ENCODE peak calls at places on chromosome X, in ten cellular contexts. R, T, Z, O, F, K, U, J, D and E are unnamed samples.

GRCh38 chrX:44975666-44976263 is 102.8 kb downstream of the KDM6A start:
- DNase-seq in O (peak), J (no peak), Z (peak), D (no peak), F (peak), T (no peak), U (no peak), R (no peak), K (no peak), E (no peak)

GRCh38 chrX:49186125-49187027 is at the start of gene PRICKLE3:
- DNase-seq in R (no peak), T (no peak), O (peak), U (peak), Z (peak), F (peak), D (peak), K (peak), J (no peak), E (peak)

GRCh38 chrX:65750674-65751469 is 83.4 kb downstream of the MSN start:
- DNase-seq in F (no peak), R (no peak), D (no peak), T (no peak), U (no peak), J (no peak), O (no peak), K (no peak), Z (no peak), E (no peak)

GRCh38 chrX:132022115-132022862 is 813 bp upstream of the STK26 start:
- DNase-seq in Z (peak), D (no peak), T (no peak), F (peak), O (peak), K (no peak), U (peak), R (no peak), J (no peak), E (peak)

GRCh38 chrX:93985621-93986020 is 311.6 kb downstream of the FAM133A start:
- DNase-seq in U (no peak), K (no peak), T (no peak), J (no peak), F (peak), D (no peak), Z (no peak), R (no peak), O (peak), E (no peak)

GRCh38 chrX:41781500-41781899 is 57.5 kb downstream of the GPR82 start:
- DNase-seq in Z (peak), O (peak), R (no peak), F (peak), T (no peak), K (peak), J (no peak), U (peak), D (no peak), E (peak)

GRCh38 chrX:17580529-17581155 is 156.7 kb upstream of the SCML1 start:
- DNase-seq in D (peak), T (no peak), O (no peak), R (no peak), K (no peak), J (no peak), U (no peak), Z (no peak), F (no peak), E (no peak)

GRCh38 chrX:31423575-31424284 is 351.9 kb upstream of the FTHL17 start:
- DNase-seq in U (peak), F (peak), Z (peak), D (no peak), T (no peak), J (no peak), O (peak), K (peak), R (no peak), E (no peak)

GRCh38 chrX:16444353-16444752 is 205.6 kb upstream of the S100G start:
- DNase-seq in T (no peak), O (peak), D (no peak), J (peak), Z (no peak), F (peak), U (no peak), K (no peak), R (no peak), E (no peak)

GRCh38 chrX:49242545-49243066 is 7.3 kb downstream of the CCDC22 start:
- DNase-seq in K (no peak), F (peak), O (peak), Z (no peak), J (no peak), T (no peak), U (no peak), R (no peak), D (peak), E (no peak)

GRCh38 chrX:135974279-135974856 is 580 bp upstream of the MMGT1 start:
- DNase-seq in D (peak), U (peak), Z (peak), R (peak), O (peak), J (peak), T (no peak), F (peak), K (no peak), E (peak)

GRCh38 chrX:24002167-24002566 is 24.8 kb downstream of the KLHL15 start:
- DNase-seq in J (no peak), K (no peak), R (no peak), D (no peak), U (peak), F (no peak), Z (no peak), T (no peak), O (no peak), E (peak)

GRCh38 chrX:13254076-13254785 is 65.6 kb downstream of the ATXN3L start:
- DNase-seq in U (peak), J (no peak), D (no peak), T (no peak), F (peak), R (no peak), Z (peak), O (peak), K (no peak), E (no peak)

GRCh38 chrX:16869393-16870094 is 618 bp downstream of the RBBP7 start:
- DNase-seq in D (peak), U (peak), R (no peak), T (no peak), O (peak), K (peak), F (peak), J (no peak), Z (no peak), E (peak)

GRCh38 chrX:17674611-17675010 is 62.7 kb upstream of the SCML1 start:
- DNase-seq in O (peak), T (no peak), R (no peak), D (no peak), K (no peak), Z (no peak), U (no peak), J (no peak), F (no peak), E (no peak)

GRCh38 chrX:66914082-66914481 is 275.2 kb upstream of the EDA2R start:
- DNase-seq in Z (peak), U (no peak), R (no peak), O (peak), J (no peak), D (no peak), T (no peak), K (no peak), F (peak), E (no peak)

GRCh38 chrX:38192007-38192625 is 28.6 kb downstream of the SRPX start:
- DNase-seq in T (no peak), Z (no peak), U (peak), K (peak), J (no peak), O (peak), F (peak), D (no peak), R (no peak), E (no peak)

GRCh38 chrX:72470593-72471310 is 101.9 kb downstream of the HDAC8 start:
- DNase-seq in K (no peak), O (no peak), U (no peak), R (no peak), Z (no peak), J (no peak), D (no peak), T (no peak), F (no peak), E (no peak)

GRCh38 chrX:48196745-48197213 is at the start of gene SSX5:
- DNase-seq in J (no peak), Z (no peak), D (no peak), K (no peak), O (no peak), U (no peak), F (no peak), R (no peak), T (no peak), E (no peak)

GRCh38 chrX:17655232-17656034 is 81.9 kb upstream of the SCML1 start:
- DNase-seq in U (no peak), F (peak), T (no peak), O (no peak), Z (no peak), J (no peak), R (no peak), D (no peak), K (peak), E (no peak)

GRCh38 chrX:40470830-40471429 is 109.8 kb upstream of the ATP6AP2 start:
- DNase-seq in D (no peak), U (no peak), Z (no peak), K (no peak), R (no peak), J (no peak), O (peak), F (no peak), T (no peak), E (no peak)

GRCh38 chrX:40174594-40175415 is 77.0 kb upstream of the BCOR start:
- DNase-seq in R (no peak), T (no peak), K (peak), J (no peak), Z (peak), U (no peak), O (no peak), F (peak), D (peak), E (no peak)

GRCh38 chrX:46444011-46444410 is 101.2 kb downstream of the ZNF674 start:
- DNase-seq in T (no peak), O (peak), F (peak), J (peak), D (no peak), Z (peak), R (no peak), U (no peak), K (no peak), E (no peak)

GRCh38 chrX:39826813-39827543 is 270.8 kb downstream of the BCOR start:
- DNase-seq in T (no peak), F (no peak), K (no peak), U (no peak), O (no peak), R (no peak), Z (no peak), J (no peak), D (no peak), E (no peak)

GRCh38 chrX:118883994-118884393 is 60.4 kb downstream of the ZCCHC12 start:
- DNase-seq in Z (no peak), D (no peak), J (no peak), F (no peak), K (no peak), U (no peak), T (no peak), R (no peak), O (no peak), E (no peak)

GRCh38 chrX:5242091-5242790 is 986.4 kb downstream of the NLGN4X start:
- DNase-seq in F (no peak), R (no peak), Z (no peak), J (no peak), O (no peak), D (no peak), T (no peak), U (no peak), K (no peak), E (no peak)

GRCh38 chrX:63922221-63922620 is 137.2 kb upstream of the ARHGEF9 start:
- DNase-seq in U (no peak), J (no peak), T (no peak), O (peak), Z (no peak), F (peak), K (no peak), D (no peak), R (no peak), E (no peak)

GRCh38 chrX:65596270-65596669 is 61.7 kb upstream of the LAS1L start:
- DNase-seq in J (no peak), T (no peak), F (peak), O (peak), K (no peak), R (no peak), Z (no peak), U (peak), D (no peak), E (peak)

GRCh38 chrX:2863646-2864045 is 34.9 kb downstream of the GYG2 start:
- DNase-seq in F (peak), R (no peak), K (no peak), D (no peak), J (no peak), T (peak), O (no peak), U (no peak), Z (no peak), E (no peak)
- TF ChIP-seq CTCF in F (no peak), R (no peak), K (no peak), D (no peak), J (no peak), T (no peak), O (no peak), U (no peak), Z (no peak), E (no peak)

DNA sequence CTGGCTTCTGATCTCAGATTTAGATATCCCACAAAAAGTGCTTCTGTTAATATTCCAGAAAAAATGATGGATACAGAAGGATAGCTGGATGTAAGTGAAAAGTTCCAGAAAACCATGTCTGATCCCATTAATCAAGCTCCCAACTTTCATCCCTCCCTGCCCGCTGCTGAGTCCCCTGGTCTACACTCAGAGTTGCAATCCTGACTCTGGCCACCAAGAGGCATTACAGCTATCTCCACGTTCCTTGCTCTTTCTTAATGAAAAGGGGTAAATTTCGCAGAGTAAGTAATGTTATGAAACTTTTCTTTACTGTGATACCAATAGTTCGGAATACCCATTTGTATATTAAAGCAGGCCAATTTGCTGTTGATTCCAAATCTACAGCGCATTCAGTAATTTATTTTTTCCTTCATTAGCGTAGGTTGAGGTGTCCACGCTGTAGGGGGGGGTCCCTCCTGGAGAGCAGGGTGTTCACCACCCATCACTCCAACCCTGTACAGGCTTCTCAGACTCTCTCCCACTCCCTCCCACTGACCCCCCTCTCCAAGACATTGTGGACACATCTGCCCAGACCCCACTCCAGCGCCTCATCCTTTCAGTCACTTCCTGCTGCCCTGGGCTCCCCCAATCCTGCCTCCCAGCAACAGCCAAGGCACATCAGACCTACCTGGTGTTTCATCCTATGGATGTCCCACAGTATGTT is 55.1 kb downstream of the RAB40A start:
- DNase-seq in Z (peak), R (no peak), T (no peak), J (no peak), U (peak), F (peak), D (no peak), O (peak), K (peak), E (peak)
- TF ChIP-seq CTCF in Z (no peak), R (peak), T (peak), J (peak), U (peak), F (peak), D (peak), O (peak), K (no peak), E (peak)

DNA sequence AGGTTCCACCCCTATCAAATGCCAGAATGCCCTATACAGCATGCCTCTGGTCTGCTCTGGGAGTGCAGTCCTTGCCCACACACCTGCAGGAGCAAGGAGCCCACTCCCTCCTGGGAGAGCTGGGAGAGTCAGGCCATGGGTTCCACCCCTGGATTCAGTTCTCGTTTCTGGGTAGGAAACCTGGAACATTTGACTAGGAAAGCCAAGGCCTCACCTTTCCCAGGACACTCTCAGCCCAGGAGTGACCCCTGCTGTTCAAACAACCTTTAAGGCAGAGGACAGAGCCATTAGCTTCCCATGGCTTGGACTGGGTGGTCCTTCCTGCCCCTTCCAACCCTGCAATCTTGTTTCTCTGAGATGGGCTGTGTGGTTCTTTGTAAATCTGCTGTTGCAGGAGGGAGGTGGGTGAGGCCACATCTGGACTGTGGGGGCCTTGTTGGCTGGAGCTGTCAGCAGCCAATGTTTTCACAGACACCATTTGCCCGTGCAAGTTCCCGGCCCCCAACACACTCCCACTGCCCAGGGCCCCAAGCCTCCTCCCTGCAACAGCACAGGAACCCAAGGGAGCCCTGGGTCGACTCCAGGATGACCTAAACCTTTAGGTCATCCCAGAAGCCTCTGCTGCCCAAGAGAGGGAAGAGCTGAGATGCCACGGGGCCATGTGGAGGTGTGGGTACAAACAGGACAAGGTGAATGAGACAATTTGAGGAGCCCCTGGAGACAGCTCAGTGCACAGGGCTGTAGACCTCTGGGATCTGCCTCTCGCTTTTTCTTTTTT is 104.4 kb downstream of the PJA1 start:
- DNase-seq in R (no peak), K (peak), J (no peak), D (no peak), F (peak), Z (peak), U (no peak), T (peak), O (peak), E (no peak)
- TF ChIP-seq CTCF in R (no peak), K (no peak), J (peak), D (peak), F (peak), Z (peak), U (peak), T (peak), O (peak), E (no peak)

DNA sequence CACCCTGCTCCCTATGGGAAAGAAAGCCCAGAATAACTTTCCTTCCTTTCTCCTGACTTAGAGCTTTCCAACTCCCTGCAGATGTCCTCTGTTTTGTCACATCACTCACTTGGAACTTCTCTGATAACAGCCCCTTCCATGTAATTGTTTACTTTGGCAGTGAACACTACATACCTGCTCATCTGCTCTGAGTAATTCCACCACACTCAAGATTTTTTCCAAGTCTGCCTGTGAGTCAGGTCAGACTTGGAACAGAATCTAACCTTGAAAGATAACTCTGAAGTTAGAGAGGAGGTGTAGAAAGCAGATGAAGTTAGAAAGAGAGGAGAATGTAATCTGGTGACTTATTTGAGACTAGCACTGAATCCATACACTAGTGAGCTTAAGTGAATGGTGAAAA is 7.4 kb downstream of the MAGEB10 start:
- DNase-seq in Z (no peak), U (no peak), K (no peak), J (peak), R (no peak), D (no peak), F (peak), T (no peak), O (peak), E (no peak)
- TF ChIP-seq CTCF in Z (no peak), U (no peak), K (no peak), J (no peak), R (no peak), D (no peak), F (no peak), T (no peak), O (no peak), E (no peak)

GRCh38 chrX:114075073-114075673 is 508.7 kb upstream of the HTR2C start:
- DNase-seq in U (no peak), D (no peak), K (no peak), T (no peak), J (no peak), O (no peak), R (no peak), Z (no peak), F (no peak), E (no peak)
- TF ChIP-seq CTCF in U (peak), D (no peak), K (peak), T (peak), J (no peak), O (peak), R (peak), Z (no peak), F (no peak), E (no peak)

GRCh38 chrX:8971116-8971515 is 62.8 kb downstream of the FAM9B start:
- DNase-seq in R (no peak), Z (peak), O (peak), U (peak), D (no peak), J (peak), T (no peak), K (no peak), F (peak), E (peak)
- TF ChIP-seq CTCF in R (peak), Z (peak), O (peak), U (peak), D (peak), J (peak), T (peak), K (no peak), F (peak), E (no peak)

GRCh38 chrX:80876877-80877276 is 67.2 kb upstream of the BRWD3 start:
- DNase-seq in O (peak), U (peak), J (no peak), Z (peak), R (no peak), D (no peak), K (no peak), T (no peak), F (peak), E (peak)
- TF ChIP-seq CTCF in O (peak), U (peak), J (peak), Z (no peak), R (peak), D (peak), K (peak), T (peak), F (peak), E (no peak)

GRCh38 chrX:106791495-106791894 is 11.0 kb upstream of the TBC1D8B start:
- DNase-seq in T (no peak), R (no peak), O (peak), F (peak), K (no peak), U (no peak), D (no peak), Z (no peak), J (no peak), E (no peak)
- TF ChIP-seq CTCF in T (peak), R (peak), O (peak), F (peak), K (peak), U (peak), D (peak), Z (no peak), J (peak), E (no peak)

DNA sequence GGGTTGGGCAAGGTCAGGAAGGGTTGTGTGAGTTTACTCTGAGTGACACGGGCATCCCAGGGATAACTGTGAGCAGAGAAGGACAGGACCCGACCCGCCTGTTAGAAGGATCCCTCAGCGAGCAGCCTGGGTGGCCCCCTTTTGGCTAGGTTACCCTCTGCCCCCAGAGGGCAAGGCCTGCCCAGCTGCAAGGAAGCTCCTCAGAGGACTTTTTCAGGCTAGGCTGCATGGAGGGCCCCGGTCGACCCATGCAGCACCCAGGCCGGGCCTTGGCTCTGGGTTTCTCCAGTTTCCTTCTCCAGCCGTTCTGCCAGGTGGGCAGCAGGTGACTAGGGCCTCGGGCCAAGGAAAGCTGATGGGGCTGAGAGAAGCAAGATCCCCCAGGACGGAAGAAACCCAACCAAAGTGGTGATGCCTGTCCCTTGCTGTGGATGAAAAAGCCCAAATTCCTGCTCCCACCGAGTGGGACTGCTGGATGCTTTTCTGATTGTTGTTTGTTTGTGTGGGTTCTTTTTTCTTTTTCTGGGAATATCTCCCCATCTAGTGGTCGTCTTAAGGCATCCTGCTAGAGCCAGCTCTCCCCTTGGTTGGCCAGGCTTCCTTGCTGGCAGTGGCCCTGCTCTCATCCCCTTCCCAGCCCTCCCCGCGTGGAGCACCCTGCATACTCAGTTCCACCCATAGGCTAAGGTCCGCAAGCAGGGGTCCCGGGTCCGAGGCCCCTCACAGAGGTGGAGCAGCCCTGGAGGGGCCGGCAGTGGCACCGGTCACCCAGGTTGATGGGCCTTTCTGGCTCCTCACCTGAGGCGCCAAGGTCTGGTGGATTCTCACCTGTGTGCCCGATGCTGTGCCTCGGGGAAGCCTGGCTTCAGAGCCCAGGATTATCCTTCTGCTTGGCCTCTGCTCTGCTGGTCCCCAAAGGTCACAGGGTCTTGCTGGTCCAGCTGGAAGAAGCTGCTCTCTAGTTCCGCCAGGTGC is 1.8 kb downstream of the ZFP92 start:
- DNase-seq in O (no peak), D (no peak), R (no peak), T (no peak), J (no peak), Z (no peak), U (no peak), F (no peak), K (no peak), E (no peak)
- TF ChIP-seq CTCF in O (no peak), D (no peak), R (no peak), T (peak), J (peak), Z (peak), U (peak), F (no peak), K (no peak), E (no peak)